ENCODE peak calls at places on chromosome 15, in seven cellular contexts. P is WTC11; Y is T-helper 9 cell; V is aorta; R is stimulated activated naive B cell treated with anti-CD40 and anti-IgM and Interleukin-4, amounts not matched to agents 10 μg/mL and 1 μg/mL and 100 μg/mL, for 72 hours; W is cardiac fibroblast; U is neuronal stem cell. G is an unnamed sample.

GRCh38 chr15:58985443-58985842 is 2.0 kb upstream of the RNF111 start:
- DNase-seq in P (peak), Y (no peak), V (no peak), R (no peak), W (peak), U (no peak), G (no peak)

GRCh38 chr15:22855791-22856190 is 17.3 kb downstream of the NIPA2 start:
- DNase-seq in P (no peak), Y (no peak), V (no peak), R (no peak), W (no peak), U (no peak), G (no peak)

GRCh38 chr15:90286678-90287077 is 21.2 kb downstream of the NGRN start:
- DNase-seq in P (no peak), Y (no peak), V (no peak), R (no peak), W (peak), U (no peak), G (peak)

GRCh38 chr15:45114076-45114750 is at the start of the genes DUOX2 and DUOXA2:
- DNase-seq in P (peak), Y (no peak), V (peak), R (no peak), W (no peak), U (no peak), G (no peak)

GRCh38 chr15:43376017-43376705 is 5.3 kb downstream of the TUBGCP4 start:
- DNase-seq in P (peak), Y (peak), V (no peak), R (peak), W (peak), U (peak), G (no peak)

GRCh38 chr15:69983696-69984265 is 113.9 kb downstream of the TLE3 start:
- DNase-seq in P (no peak), Y (no peak), V (no peak), R (no peak), W (peak), U (no peak), G (peak)

GRCh38 chr15:52348056-52348745 is 52.6 kb upstream of the MYO5C start:
- DNase-seq in P (no peak), Y (no peak), V (no peak), R (no peak), W (peak), U (no peak), G (no peak)

GRCh38 chr15:58934521-58934920 is 1.0 kb upstream of the SLTM start:
- DNase-seq in P (no peak), Y (no peak), V (no peak), R (no peak), W (peak), U (no peak), G (no peak)

GRCh38 chr15:78341057-78341763 is 1.1 kb downstream of the CRABP1 start:
- DNase-seq in P (peak), Y (no peak), V (no peak), R (no peak), W (no peak), U (no peak), G (no peak)

GRCh38 chr15:99564221-99565030 is 1.4 kb upstream of the MEF2A start:
- DNase-seq in P (no peak), Y (no peak), V (no peak), R (no peak), W (peak), U (no peak), G (peak)

GRCh38 chr15:31382693-31383005 is 56.0 kb downstream of the KLF13 start:
- DNase-seq in P (no peak), Y (no peak), V (no peak), R (no peak), W (no peak), U (no peak), G (no peak)